ENCODE peak calls at places on chromosome 16, in five cellular contexts. N, B, A, M and Y are unnamed samples.

GRCh38 chr16:67951485-67951884 is 7.6 kb upstream of the LCAT start:
- ATAC-seq in N (no peak), B (no peak), A (no peak), M (no peak), Y (no peak)

GRCh38 chr16:4407543-4408322 is 8.7 kb downstream of the CORO7 start:
- ATAC-seq in N (no peak), B (no peak), A (no peak), M (no peak), Y (peak; percentile 54)

GRCh38 chr16:80694950-80695471 is 109.4 kb downstream of the CDYL2 start:
- ATAC-seq in N (no peak), B (no peak), A (no peak), M (no peak), Y (no peak)

GRCh38 chr16:80120899-80121521 is 419.8 kb upstream of the DYNLRB2 start:
- ATAC-seq in N (no peak), B (no peak), A (no peak), M (no peak), Y (no peak)

GRCh38 chr16:53305743-53306142 is 128.5 kb upstream of the RBL2 start:
- ATAC-seq in N (no peak), B (no peak), A (no peak), M (no peak), Y (no peak)

GRCh38 chr16:49977427-49977826 is 47.6 kb upstream of the CNEP1R1 start:
- ATAC-seq in N (no peak), B (no peak), A (no peak), M (no peak), Y (no peak)

GRCh38 chr16:66203476-66203875 is 163.0 kb upstream of the CDH5 start:
- ATAC-seq in N (no peak), B (no peak), A (no peak), M (no peak), Y (no peak)

GRCh38 chr16:67437513-67437912 is 6.6 kb downstream of the HSD11B2 start:
- ATAC-seq in N (no peak), B (no peak), A (peak; percentile 82), M (no peak), Y (no peak)

GRCh38 chr16:57500578-57501111 is 14.4 kb upstream of the DOK4 start:
- ATAC-seq in N (no peak), B (peak; percentile 52), A (peak; percentile 27), M (peak; percentile 69), Y (no peak)

DNA sequence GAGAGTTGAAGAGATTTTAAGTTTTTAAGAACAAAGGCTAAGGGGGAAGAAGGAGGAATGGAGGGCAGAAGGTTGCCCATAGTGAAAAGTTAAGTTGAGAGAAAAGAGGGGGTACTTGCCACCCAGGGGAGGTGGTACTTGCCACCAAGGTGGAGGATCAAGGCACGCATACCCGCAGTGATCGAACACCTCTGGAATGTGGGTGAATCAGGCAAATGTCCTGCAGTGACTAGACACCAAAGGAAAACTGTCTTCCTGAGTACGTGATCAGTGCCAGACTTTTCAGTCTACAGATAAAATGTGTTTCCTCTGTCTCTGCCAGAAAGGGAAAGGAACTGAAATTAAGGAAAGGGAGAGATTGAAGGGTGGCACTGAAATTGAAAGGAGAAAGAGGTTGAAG is 2285.3 kb downstream of the TP53TG3F start:
- ATAC-seq in N (no peak), B (no peak), A (no peak), M (no peak), Y (no peak)
- TF ChIP-seq EP300 in N (no peak), B (no peak), A (no peak), M (no peak), Y (no peak)

DNA sequence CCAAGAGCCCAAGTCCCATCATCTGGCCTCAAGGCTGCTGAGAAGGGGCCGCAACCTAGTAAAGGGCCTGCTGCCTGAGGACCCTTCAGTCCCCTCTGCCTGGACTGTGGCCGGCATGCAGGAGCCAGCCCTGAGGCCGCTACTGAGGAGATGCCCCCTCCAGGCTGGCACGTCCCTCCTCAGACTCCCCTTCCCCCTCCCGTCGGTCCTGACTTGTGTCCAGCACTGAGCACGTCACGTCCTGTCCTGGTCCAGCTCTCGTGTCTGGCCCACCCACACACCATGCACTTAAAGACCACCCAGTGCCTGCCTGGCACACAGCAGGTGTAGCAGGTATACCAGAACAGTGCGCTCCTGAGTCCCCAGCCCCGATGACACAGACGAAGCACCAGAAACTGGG is 9.6 kb downstream of the MTHFSD start:
- ATAC-seq in N (peak; percentile 16), B (no peak), A (no peak), M (no peak), Y (no peak)
- H3K36me3 ChIP-seq in N (peaks cover 75% of the 10 kb centered on the region), B (peaks cover 28% of the 10 kb centered on the region), A (peaks cover 4% of the 10 kb centered on the region), M (peaks cover 28% of the 10 kb centered on the region), Y (no peaks in the 10 kb centered on the region)

GRCh38 chr16:89476379-89476778 is 14.0 kb downstream of the ANKRD11 start:
- ATAC-seq in N (no peak), B (no peak), A (peak; percentile 24), M (no peak), Y (no peak)

GRCh38 chr16:89473136-89473712 is 17.1 kb downstream of the ANKRD11 start:
- ATAC-seq in N (no peak), B (no peak), A (no peak), M (peak; percentile 20), Y (no peak)

GRCh38 chr16:89476811-89477261 is 13.5 kb downstream of the ANKRD11 start:
- ATAC-seq in N (no peak), B (no peak), A (peak; percentile 86), M (no peak), Y (no peak)

GRCh38 chr16:89473791-89474414 is 16.5 kb downstream of the ANKRD11 start:
- ATAC-seq in N (peak; percentile 56), B (peak; percentile 19), A (no peak), M (no peak), Y (no peak)

GRCh38 chr16:89475144-89475543 is 15.2 kb downstream of the ANKRD11 start:
- ATAC-seq in N (no peak), B (no peak), A (no peak), M (no peak), Y (no peak)
- TF ChIP-seq EP300 in N (no peak), B (no peak), A (no peak), M (no peak), Y (no peak)

DNA sequence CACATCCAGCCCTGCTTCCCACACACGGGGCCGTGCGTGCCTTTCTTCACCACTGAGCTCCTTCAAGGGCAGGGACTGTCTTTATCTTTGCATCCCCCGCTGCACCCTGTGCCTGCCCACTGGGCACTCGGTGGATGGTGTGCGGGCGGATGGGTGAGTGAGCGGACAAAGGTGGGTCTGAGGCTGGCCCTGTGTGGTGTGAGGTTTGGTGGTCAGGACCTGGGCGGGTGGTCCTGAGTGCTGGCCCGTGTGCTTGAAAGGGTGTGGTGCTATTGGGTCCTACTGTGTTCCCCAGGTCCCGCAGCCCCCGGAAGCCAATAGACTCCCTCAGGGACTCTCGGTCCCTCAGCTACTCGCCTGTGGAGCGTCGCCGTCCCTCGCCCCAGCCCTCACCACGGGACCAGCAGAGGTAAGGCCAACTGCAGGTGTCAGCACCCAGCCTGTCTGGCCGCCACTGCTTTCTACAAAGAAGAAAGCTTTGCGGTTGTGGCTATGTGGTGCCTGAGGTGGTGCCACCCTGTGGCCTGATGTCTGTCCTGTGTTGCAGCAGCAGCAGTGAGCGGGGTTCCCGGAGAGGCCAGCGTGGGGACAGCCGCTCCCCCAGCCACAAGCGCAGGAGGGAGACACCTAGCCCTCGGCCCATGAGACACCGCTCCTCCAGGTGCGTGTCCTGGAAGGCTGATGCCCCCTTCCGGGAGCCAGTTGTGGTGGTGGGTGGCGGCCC is 6.9 kb downstream of the ELOB start:
- ATAC-seq in N (peak; percentile 1), B (peak; percentile 55), A (peak; percentile 24), M (peak; percentile 21), Y (peak; percentile 5)
- H3K36me3 ChIP-seq in N (peaks cover 90% of the 10 kb centered on the region), B (peaks cover 99% of the 10 kb centered on the region), A (peaks cover 46% of the 10 kb centered on the region), M (peaks cover 51% of the 10 kb centered on the region), Y (no peaks in the 10 kb centered on the region)

GRCh38 chr16:31459722-31460581 is 651 bp downstream of the ARMC5 start:
- ATAC-seq in N (peak; percentile 95), B (peak; percentile 82), A (peak; percentile 81), M (peak; percentile 69), Y (peak; percentile 89)
- TF ChIP-seq EP300 in N (no peak), B (peak; percentile 3), A (no peak), M (no peak), Y (no peak)

DNA sequence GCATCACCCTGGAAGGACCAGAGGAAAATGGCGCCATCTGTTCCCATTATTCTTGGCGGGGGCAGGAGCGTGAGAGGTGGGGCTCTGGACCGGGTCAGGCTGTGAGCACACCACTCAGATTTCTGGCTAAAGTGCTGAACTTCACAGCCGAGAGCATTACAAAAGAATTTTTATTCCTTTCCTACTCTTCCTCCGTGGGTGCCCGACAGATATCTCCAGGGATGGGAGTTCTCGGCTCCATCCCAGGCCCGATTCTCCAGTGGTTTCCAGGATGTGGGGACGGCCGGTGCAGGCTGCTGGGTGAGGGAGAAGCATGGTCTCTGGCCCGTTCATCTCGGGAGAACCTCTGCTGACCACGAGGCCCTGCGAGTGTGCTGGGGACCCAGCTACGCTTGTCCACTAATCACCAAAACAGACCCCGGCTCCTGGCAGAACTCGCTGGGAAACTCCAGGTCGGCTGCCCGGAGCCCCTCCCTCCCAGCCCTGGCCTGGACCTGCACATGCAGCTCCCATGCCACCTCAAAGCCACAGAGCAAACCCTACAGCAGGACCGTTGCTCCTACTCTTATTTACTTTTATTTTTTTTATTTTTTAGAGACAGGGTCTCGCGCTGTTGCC is 36.7 kb upstream of the ZNF469 start:
- ATAC-seq in N (peak; percentile 28), B (no peak), A (no peak), M (no peak), Y (peak; percentile 44)
- H3K36me3 ChIP-seq in N (no peaks in the 10 kb centered on the region), B (no peaks in the 10 kb centered on the region), A (no peaks in the 10 kb centered on the region), M (no peaks in the 10 kb centered on the region), Y (no peaks in the 10 kb centered on the region)

GRCh38 chr16:85350973-85351372 is 238.7 kb upstream of the CIBAR2 start:
- ATAC-seq in N (peak; percentile 28), B (no peak), A (no peak), M (no peak), Y (peak; percentile 91)
- TF ChIP-seq EP300 in N (peak; percentile 17), B (no peak), A (no peak), M (no peak), Y (no peak)

GRCh38 chr16:89892635-89893034 is 19.2 kb downstream of the TCF25 start:
- ATAC-seq in N (no peak), B (no peak), A (no peak), M (no peak), Y (no peak)
- H3K36me3 ChIP-seq in N (peaks cover 100% of the 10 kb centered on the region), B (peaks cover 88% of the 10 kb centered on the region), A (peaks cover 50% of the 10 kb centered on the region), M (peaks cover 45% of the 10 kb centered on the region), Y (no peaks in the 10 kb centered on the region)